ENCODE peak calls at places on chromosome 7, in nine cellular contexts. T is H7; Z is brain microvascular endothelial cell; D is mucosa of descending colon; Y is adipocyte; G is CD8-positive, alpha-beta memory T cell; A is adrenal gland; F is lower lobe of right lung; V is transverse colon. I is an unnamed sample. For H3K36me3, the result is how much of the 10 kb centered on the place peaks cover.

GRCh38 chr7:84187813-84188212 is 6.8 kb downstream of the SEMA3A start:
- DNase-seq in T (no peak), F (no peak), D (no peak), Y (no peak), G (no peak), Z (no peak), V (no peak), A (no peak), I (peak)

GRCh38 chr7:151058766-151059361 is 525 bp upstream of the SLC4A2 start:
- DNase-seq in V (no peak), G (no peak), F (no peak), Y (peak), D (no peak), Z (no peak), A (no peak), T (no peak), I (peak)

GRCh38 chr7:16818732-16819131 is 13.9 kb upstream of the AGR2 start:
- DNase-seq in G (no peak), F (no peak), A (no peak), V (no peak), T (no peak), D (no peak), Z (no peak), Y (no peak), I (no peak)

GRCh38 chr7:149414745-149415390 is 46.0 kb downstream of the ZNF777 start:
- DNase-seq in G (peak), A (peak), Y (peak), D (peak), V (peak), F (no peak), Z (peak), T (peak), I (no peak)

GRCh38 chr7:51123322-51124021 is 193.1 kb downstream of the COBL start:
- DNase-seq in T (no peak), A (peak), F (no peak), V (no peak), Y (peak), Z (peak), G (no peak), D (no peak), I (no peak)

GRCh38 chr7:107995184-107996071 is 7.5 kb downstream of the LAMB1 start:
- DNase-seq in Y (peak), G (no peak), D (no peak), T (peak), F (no peak), A (no peak), V (no peak), Z (peak), I (peak)

GRCh38 chr7:79664884-79665676 is 211.6 kb upstream of the MAGI2 start:
- DNase-seq in V (no peak), D (no peak), Z (no peak), A (no peak), T (no peak), Y (no peak), G (no peak), F (no peak), I (no peak)

GRCh38 chr7:30933124-30933893 is 21.7 kb downstream of the AQP1 start:
- DNase-seq in G (no peak), T (peak), Z (no peak), D (peak), V (no peak), F (peak), A (peak), Y (no peak), I (no peak)

GRCh38 chr7:41724996-41725395 is 22.1 kb upstream of the INHBA start:
- DNase-seq in V (no peak), Z (no peak), Y (no peak), F (no peak), A (no peak), G (no peak), D (no peak), T (no peak), I (no peak)

GRCh38 chr7:27677912-27678612 is 15.4 kb upstream of the HIBADH start:
- DNase-seq in D (no peak), T (no peak), G (no peak), F (no peak), V (peak), Y (peak), A (no peak), Z (peak), I (peak)

GRCh38 chr7:27784399-27785053 is 44.6 kb downstream of the TAX1BP1 start:
- DNase-seq in F (no peak), A (no peak), V (no peak), D (no peak), G (peak), Z (peak), Y (peak), T (no peak), I (peak)

GRCh38 chr7:34155225-34155908 is 250.0 kb downstream of the BMPER start:
- DNase-seq in G (no peak), A (no peak), V (no peak), T (no peak), D (no peak), Y (peak), F (no peak), Z (peak), I (no peak)

GRCh38 chr7:20365486-20365885 is 34.8 kb downstream of the ITGB8 start:
- DNase-seq in Z (no peak), V (no peak), D (no peak), G (no peak), A (no peak), Y (peak), T (no peak), F (no peak), I (no peak)

GRCh38 chr7:50513166-50513871 is 51.9 kb downstream of the DDC start:
- DNase-seq in A (no peak), G (no peak), D (no peak), F (no peak), V (no peak), T (no peak), Z (no peak), Y (no peak), I (no peak)

GRCh38 chr7:95859434-95859833 is 87.1 kb downstream of the DYNC1I1 start:
- DNase-seq in A (no peak), G (no peak), Y (peak), T (no peak), Z (peak), V (no peak), D (no peak), F (no peak), I (peak)

DNA sequence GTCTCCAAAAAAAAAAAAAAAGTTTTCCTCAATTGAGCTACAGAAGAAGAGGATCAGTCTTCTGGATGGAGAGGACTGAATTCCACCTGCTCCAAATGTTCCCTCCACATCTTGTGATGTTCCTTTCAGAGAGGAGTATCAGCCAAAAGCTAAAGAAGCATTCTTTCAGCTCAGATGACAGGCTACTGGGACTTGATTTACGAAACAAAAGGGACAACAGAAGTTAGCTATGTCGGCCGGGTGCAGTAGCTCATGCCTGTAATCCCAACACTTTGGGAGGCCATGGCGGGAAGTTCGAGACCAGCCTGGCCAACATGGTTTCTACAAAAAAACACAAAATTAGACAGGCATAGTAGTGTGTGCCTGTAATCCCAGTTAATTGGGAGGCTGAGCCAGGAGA is 7.4 kb downstream of the DAGLB start:
- DNase-seq in T (no peak), D (no peak), Y (no peak), F (no peak), G (no peak), Z (no peak), A (no peak), V (no peak), I (no peak)
- H3K4me3 ChIP-seq in T (no peak), D (no peak), Y (no peak), F (no peak), G (no peak), Z (no peak), A (no peak), V (no peak), I (no peak)

DNA sequence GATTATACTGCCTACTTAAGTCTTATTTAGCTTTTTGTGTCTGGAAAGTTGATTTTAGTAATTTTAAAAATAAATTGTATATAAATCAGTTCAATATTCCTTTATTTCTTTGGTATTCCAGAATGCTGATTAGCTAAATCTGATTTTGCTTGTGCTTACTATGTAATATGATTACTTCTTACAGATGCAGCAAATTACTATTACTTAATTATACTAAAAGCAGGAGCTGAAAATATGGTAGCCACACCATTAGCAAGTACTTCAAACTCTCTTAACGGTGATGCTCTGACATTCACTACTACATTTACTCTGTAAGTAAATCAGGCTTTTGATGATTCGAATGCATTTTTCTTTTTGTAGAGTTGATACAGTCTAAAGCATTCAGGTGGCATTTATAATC is 34.0 kb downstream of the ANLN start:
- DNase-seq in T (no peak), F (no peak), G (no peak), Y (no peak), V (no peak), A (no peak), D (no peak), Z (no peak), I (no peak)
- H3K36me3 ChIP-seq in T (under half), F (under half), G (under half), Y (under half), V (under half), A (under half), D (under half), Z (under half), I (half or more)

GRCh38 chr7:130421685-130422084 is 19.1 kb downstream of the CEP41 start:
- DNase-seq in Y (peak), G (no peak), D (no peak), V (no peak), F (no peak), T (no peak), A (peak), Z (no peak), I (no peak)
- H3K4me3 ChIP-seq in Y (peak), G (no peak), D (no peak), V (no peak), F (no peak), T (no peak), A (no peak), Z (no peak), I (no peak)

GRCh38 chr7:134842062-134842461 is 62.6 kb downstream of the CALD1 start:
- DNase-seq in D (no peak), T (no peak), G (no peak), Y (no peak), F (no peak), V (no peak), A (no peak), Z (no peak), I (no peak)

GRCh38 chr7:134844200-134844599 is 64.8 kb downstream of the CALD1 start:
- DNase-seq in Y (no peak), A (no peak), T (no peak), V (no peak), D (no peak), Z (no peak), F (no peak), G (no peak), I (no peak)

GRCh38 chr7:134847834-134848233 is 68.4 kb downstream of the CALD1 start:
- DNase-seq in A (no peak), T (no peak), G (no peak), Y (no peak), D (no peak), V (no peak), F (no peak), Z (no peak), I (no peak)

GRCh38 chr7:134845461-134845860 is 66.0 kb downstream of the CALD1 start:
- DNase-seq in Y (no peak), A (no peak), G (no peak), F (no peak), T (no peak), Z (no peak), D (no peak), V (no peak), I (no peak)

DNA sequence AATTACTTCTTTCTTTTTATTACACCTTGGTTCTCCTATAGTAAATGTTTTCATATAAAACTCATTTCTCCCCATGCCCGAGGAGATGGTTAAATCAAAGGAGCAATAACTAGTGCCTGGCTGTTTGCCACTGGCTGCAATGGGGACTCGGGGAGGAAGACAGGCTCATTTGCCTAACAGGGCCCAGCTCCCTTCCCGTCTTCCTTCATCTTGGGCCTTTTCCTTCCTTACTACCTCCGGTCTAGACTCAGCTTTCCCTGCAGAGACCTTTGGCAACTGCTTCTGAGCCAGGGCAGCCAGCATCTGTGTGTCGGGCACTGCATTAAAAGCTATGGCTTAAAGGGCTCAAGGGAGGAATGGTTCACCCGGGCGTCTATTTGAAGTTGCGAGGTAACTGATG is 63.5 kb downstream of the CALD1 start:
- DNase-seq in T (no peak), F (no peak), V (no peak), G (no peak), Z (no peak), A (no peak), Y (no peak), D (no peak), I (no peak)
- H3K36me3 ChIP-seq in T (under half), F (under half), V (under half), G (under half), Z (half or more), A (under half), Y (under half), D (under half), I (half or more)

GRCh38 chr7:138246391-138246790 is 170.1 kb downstream of the AKR1D1 start:
- DNase-seq in F (no peak), Z (no peak), G (no peak), V (no peak), Y (no peak), D (no peak), T (no peak), A (no peak), I (no peak)

GRCh38 chr7:138245682-138246081 is 169.4 kb downstream of the AKR1D1 start:
- DNase-seq in F (no peak), A (no peak), G (no peak), T (no peak), Y (peak), V (no peak), Z (no peak), D (no peak), I (no peak)

GRCh38 chr7:138248609-138249008 is 172.3 kb downstream of the AKR1D1 start:
- DNase-seq in Z (no peak), G (no peak), D (no peak), A (no peak), Y (no peak), F (no peak), V (no peak), T (no peak), I (no peak)

GRCh38 chr7:138247081-138247480 is 170.8 kb downstream of the AKR1D1 start:
- DNase-seq in V (no peak), F (no peak), D (no peak), G (no peak), Z (no peak), Y (no peak), T (no peak), A (no peak), I (no peak)

DNA sequence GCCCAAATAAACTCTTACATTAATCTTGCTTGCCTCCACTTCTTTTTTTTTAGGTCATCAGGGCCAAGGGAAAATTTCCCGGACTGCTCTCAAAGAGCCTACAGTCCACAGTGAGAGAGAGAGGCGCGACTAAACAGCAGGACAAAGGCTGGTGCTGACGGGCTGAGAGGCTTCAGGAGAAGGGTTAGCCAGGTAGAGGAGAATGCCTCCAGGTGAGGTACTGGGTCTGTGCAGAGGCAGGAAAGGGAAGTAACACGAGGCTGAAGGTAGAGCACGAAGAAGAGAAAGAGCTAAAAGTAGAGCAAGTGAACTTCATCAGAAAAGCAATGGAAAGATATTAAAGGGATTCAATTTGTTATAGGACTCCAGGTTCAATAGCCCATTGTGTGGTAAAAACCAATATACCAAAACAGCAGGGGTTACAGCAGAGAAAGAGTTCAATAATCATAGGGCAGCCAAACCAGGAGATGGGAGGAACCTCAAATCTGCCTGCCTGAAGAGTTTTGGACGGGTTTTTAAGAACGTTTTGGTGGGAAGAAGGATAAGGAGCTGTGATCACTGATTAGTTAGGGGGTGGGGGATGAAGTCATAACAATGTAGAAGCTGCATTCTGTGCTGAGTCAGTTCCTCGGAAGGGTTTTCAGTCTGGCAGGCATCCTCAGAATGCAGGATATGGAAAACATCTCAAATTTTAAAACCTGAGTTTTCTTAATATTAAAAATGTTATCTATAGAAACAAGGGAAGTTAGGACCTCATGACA is 171.5 kb downstream of the AKR1D1 start:
- DNase-seq in A (no peak), Z (peak), D (no peak), V (no peak), Y (peak), F (no peak), T (no peak), G (no peak), I (no peak)
- H3K4me3 ChIP-seq in A (no peak), Z (no peak), D (no peak), V (no peak), Y (no peak), F (no peak), T (no peak), G (no peak), I (no peak)

GRCh38 chr7:99623702-99624447 is 7.1 kb downstream of the ZSCAN25 start:
- DNase-seq in F (no peak), A (peak), V (no peak), G (peak), Y (no peak), T (no peak), D (no peak), Z (no peak), I (peak)

GRCh38 chr7:99624487-99624886 is 7.7 kb downstream of the ZSCAN25 start:
- DNase-seq in A (peak), V (peak), Y (no peak), D (peak), Z (no peak), F (no peak), G (peak), T (no peak), I (peak)

GRCh38 chr7:99625961-99626360 is 9.2 kb downstream of the ZSCAN25 start:
- DNase-seq in T (no peak), Y (no peak), D (no peak), A (no peak), Z (no peak), G (no peak), V (no peak), F (no peak), I (no peak)

GRCh38 chr7:99626661-99627060 is 9.9 kb downstream of the ZSCAN25 start:
- DNase-seq in V (no peak), T (no peak), F (no peak), G (no peak), A (no peak), Y (no peak), Z (no peak), D (no peak), I (no peak)

DNA sequence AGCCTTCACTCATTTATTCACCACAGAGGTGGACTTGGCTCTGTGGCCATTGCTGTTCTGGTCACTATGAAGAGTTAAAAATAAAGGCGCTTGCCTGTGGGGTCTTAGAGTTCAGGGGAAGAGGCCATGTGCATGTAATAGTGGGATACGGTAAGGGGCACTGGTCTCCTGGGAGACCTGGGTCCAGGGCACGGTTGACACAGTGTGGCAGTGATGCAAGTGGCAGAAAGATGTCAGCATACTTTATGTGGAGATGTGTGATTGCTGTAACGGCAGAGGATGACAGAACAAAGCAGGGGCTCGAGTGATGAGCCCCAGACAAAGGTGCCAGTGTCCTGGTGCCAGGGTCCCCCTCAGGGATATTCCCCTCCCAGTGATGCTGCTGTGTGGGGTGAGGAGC is 8.6 kb downstream of the ZSCAN25 start:
- DNase-seq in Y (no peak), T (no peak), A (peak), D (no peak), F (no peak), Z (no peak), G (no peak), V (no peak), I (no peak)
- H3K36me3 ChIP-seq in Y (half or more), T (half or more), A (half or more), D (under half), F (half or more), Z (half or more), G (under half), V (half or more), I (half or more)

GRCh38 chr7:100965723-100966541 is 3.4 kb upstream of the MUC12 start:
- DNase-seq in A (peak), D (peak), G (peak), Z (peak), V (peak), T (peak), Y (peak), F (peak), I (peak)
- H3K4me3 ChIP-seq in A (no peak), D (peak), G (peak), Z (no peak), V (peak), T (peak), Y (no peak), F (peak), I (no peak)

DNA sequence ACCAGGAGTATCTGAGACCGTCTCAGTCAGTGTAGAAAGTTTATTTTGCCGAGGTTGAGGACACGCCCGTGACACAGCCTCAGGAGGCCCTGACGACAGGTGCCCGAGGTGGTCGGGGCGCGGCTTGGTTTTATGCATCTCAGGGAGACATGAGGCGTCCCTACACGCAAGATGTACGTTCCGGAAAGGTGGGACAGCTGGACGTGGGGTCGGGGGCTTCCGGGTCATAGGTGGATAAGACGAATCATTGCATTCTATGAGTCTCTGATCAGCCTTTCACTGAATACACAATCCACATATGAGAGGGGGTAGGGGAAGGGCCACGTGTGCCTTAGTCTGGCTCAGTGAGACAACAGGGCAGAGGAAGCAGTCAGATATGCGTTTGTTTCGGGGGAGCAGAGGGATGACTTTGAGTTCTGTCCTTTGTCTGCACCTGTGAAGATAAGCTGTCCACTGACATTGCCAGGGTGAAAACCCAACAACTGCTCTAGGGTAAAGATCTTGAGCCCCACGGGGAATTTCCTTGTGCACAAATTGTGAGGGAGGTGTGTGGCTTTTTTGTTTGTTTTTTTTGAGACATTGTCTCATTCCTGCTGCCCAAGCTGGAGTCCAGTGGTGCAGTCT is 66.2 kb downstream of the DNAJB6 start:
- DNase-seq in T (no peak), F (no peak), Z (no peak), V (no peak), D (no peak), Y (no peak), A (no peak), G (no peak), I (no peak)
- H3K36me3 ChIP-seq in T (under half), F (under half), Z (under half), V (under half), D (under half), Y (under half), A (under half), G (under half), I (half or more)

I was measured in SJSA1.